ENCODE peak calls at places on chromosomes 11 and 22, in four cellular contexts. One of them, this sample, is unnamed. For H3K4me1, the result is how much of the 10 kb centered on the place peaks cover.

GRCh38 chr11:47326198-47326597 is 26.3 kb downstream of the MYBPC3 start:
- DNase-seq in IMR-90: no peak
- DNase-seq in mesendoderm: no peak
- DNase-seq in H1: no peak
- DNase-seq in this sample: no peak

GRCh38 chr11:61752117-61752924 is at the start of gene MYRF:
- DNase-seq in IMR-90: peak
- DNase-seq in H1: no peak
- DNase-seq in mesendoderm: peak
- DNase-seq in this sample: peak

GRCh38 chr11:63595296-63595695 is 18.9 kb downstream of the PLAAT3 start:
- DNase-seq in mesendoderm: no peak
- DNase-seq in IMR-90: peak
- DNase-seq in H1: no peak
- DNase-seq in this sample: no peak

GRCh38 chr22:28977481-28977971 is 84.1 kb downstream of the C22orf31 start:
- DNase-seq in H1: no peak
- DNase-seq in IMR-90: no peak
- DNase-seq in mesendoderm: no peak
- DNase-seq in this sample: no peak

GRCh38 chr11:77127674-77127968 is 425 bp upstream of the MYO7A start:
- DNase-seq in mesendoderm: peak
- DNase-seq in IMR-90: no peak
- DNase-seq in H1: no peak
- DNase-seq in this sample: no peak

GRCh38 chr11:69442012-69442806 is 39.3 kb upstream of the LINC01488 start:
- DNase-seq in mesendoderm: peak
- DNase-seq in IMR-90: no peak
- DNase-seq in H1: no peak
- DNase-seq in this sample: no peak

GRCh38 chr11:22203281-22203680 is 10.4 kb downstream of the ANO5 start:
- DNase-seq in mesendoderm: no peak
- DNase-seq in IMR-90: no peak
- DNase-seq in H1: no peak
- DNase-seq in this sample: no peak

GRCh38 chr11:61091373-61092279 is 10.7 kb upstream of the CD5 start:
- DNase-seq in H1: no peak
- DNase-seq in IMR-90: peak
- DNase-seq in mesendoderm: peak
- DNase-seq in this sample: no peak

GRCh38 chr22:25495286-25495685 is 69.2 kb upstream of the GRK3 start:
- DNase-seq in H1: no peak
- DNase-seq in mesendoderm: no peak
- DNase-seq in IMR-90: peak
- DNase-seq in this sample: no peak

GRCh38 chr11:95520765-95521542 is 268.6 kb downstream of the FAM76B start:
- DNase-seq in IMR-90: no peak
- DNase-seq in H1: no peak
- DNase-seq in mesendoderm: no peak
- DNase-seq in this sample: no peak

GRCh38 chr11:36352919-36353318 is 56.8 kb downstream of the PRR5L start:
- DNase-seq in mesendoderm: no peak
- DNase-seq in IMR-90: no peak
- DNase-seq in H1: no peak
- DNase-seq in this sample: no peak

GRCh38 chr11:2311456-2312201 is 9.8 kb downstream of the TSPAN32 start:
- DNase-seq in mesendoderm: no peak
- DNase-seq in H1: no peak
- DNase-seq in IMR-90: no peak
- DNase-seq in this sample: no peak

GRCh38 chr11:131609317-131609716 is 238.9 kb downstream of the NTM start:
- DNase-seq in IMR-90: peak
- DNase-seq in H1: no peak
- DNase-seq in mesendoderm: no peak
- DNase-seq in this sample: no peak

GRCh38 chr22:46044718-46045458 is 67.9 kb upstream of the WNT7B start:
- DNase-seq in mesendoderm: no peak
- DNase-seq in IMR-90: no peak
- DNase-seq in H1: no peak
- DNase-seq in this sample: no peak

GRCh38 chr11:46489668-46490560 is 98.3 kb upstream of the CHRM4 start:
- DNase-seq in IMR-90: peak
- DNase-seq in mesendoderm: peak
- DNase-seq in H1: peak
- DNase-seq in this sample: peak

GRCh38 chr11:10844364-10844763 is 13.5 kb downstream of the ZBED5 start:
- DNase-seq in H1: no peak
- DNase-seq in IMR-90: peak
- DNase-seq in mesendoderm: no peak
- DNase-seq in this sample: no peak

GRCh38 chr11:12397953-12398352 is 20.6 kb downstream of the PARVA start:
- DNase-seq in mesendoderm: peak
- DNase-seq in IMR-90: peak
- DNase-seq in H1: no peak
- DNase-seq in this sample: no peak

GRCh38 chr11:115652501-115652900 is 148.3 kb upstream of the CADM1 start:
- DNase-seq in H1: no peak
- DNase-seq in IMR-90: no peak
- DNase-seq in mesendoderm: no peak
- DNase-seq in this sample: no peak

GRCh38 chr11:116738975-116739374 is 33.8 kb downstream of the BUD13 start:
- DNase-seq in H1: no peak
- DNase-seq in IMR-90: no peak
- DNase-seq in mesendoderm: no peak
- DNase-seq in this sample: no peak

GRCh38 chr11:116736763-116737162 is 36.0 kb downstream of the BUD13 start:
- DNase-seq in IMR-90: no peak
- DNase-seq in H1: no peak
- DNase-seq in mesendoderm: peak
- DNase-seq in this sample: no peak

GRCh38 chr11:116740741-116741140 is 32.0 kb downstream of the BUD13 start:
- DNase-seq in IMR-90: no peak
- DNase-seq in mesendoderm: no peak
- DNase-seq in H1: no peak
- DNase-seq in this sample: no peak

GRCh38 chr11:116742104-116742503 is 30.7 kb downstream of the BUD13 start:
- DNase-seq in mesendoderm: peak
- DNase-seq in H1: no peak
- DNase-seq in IMR-90: peak
- DNase-seq in this sample: no peak
- H3K23ac ChIP-seq in mesendoderm: no peak
- H3K23ac ChIP-seq in H1: no peak
- H3K23ac ChIP-seq in IMR-90: no peak
- H3K23ac ChIP-seq in this sample: no peak

DNA sequence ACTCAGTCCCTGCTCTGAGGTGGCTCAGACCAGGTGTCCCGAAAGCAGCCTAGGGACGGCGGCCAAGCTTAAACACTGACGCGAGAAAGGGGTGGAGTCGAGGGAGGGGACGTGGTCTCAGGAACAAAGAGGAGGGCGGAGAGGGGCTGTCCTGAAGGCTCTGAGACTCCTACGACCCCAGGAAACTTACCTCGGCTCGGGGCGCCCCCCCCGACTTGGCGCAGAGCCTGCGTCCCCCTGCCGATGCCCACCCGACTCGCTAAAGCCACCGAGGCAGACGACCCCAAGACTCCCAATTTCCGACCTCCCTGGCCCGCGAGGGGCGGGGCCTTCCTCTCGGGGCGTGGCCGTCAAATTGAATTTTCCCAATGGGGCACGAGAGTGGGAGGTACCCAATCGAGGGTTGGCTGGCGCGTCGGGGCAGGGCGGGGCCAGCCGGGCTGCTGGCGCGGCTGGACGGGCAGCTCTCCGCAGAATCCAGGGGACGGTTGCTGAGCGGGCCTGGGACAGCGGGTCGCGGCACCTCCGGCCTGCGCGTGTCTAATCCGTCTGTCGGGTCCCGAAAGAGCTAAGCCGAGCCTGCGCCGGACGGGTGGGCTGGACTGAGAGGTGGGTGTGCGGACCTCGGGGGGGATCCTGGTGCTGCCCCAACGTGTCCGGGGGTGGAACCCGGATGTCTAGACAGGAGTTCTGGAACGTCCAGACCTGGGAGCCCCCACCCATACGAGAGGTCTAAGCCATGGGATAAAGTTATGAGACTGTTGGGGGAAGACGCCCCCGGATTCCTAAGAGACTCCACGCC is at the start of gene SMTN:
- DNase-seq in H1: peak
- DNase-seq in IMR-90: peak
- DNase-seq in mesendoderm: peak
- DNase-seq in this sample: peak
- H3K4me1 ChIP-seq in H1: under half
- H3K4me1 ChIP-seq in IMR-90: under half
- H3K4me1 ChIP-seq in mesendoderm: under half
- H3K4me1 ChIP-seq in this sample: under half

DNA sequence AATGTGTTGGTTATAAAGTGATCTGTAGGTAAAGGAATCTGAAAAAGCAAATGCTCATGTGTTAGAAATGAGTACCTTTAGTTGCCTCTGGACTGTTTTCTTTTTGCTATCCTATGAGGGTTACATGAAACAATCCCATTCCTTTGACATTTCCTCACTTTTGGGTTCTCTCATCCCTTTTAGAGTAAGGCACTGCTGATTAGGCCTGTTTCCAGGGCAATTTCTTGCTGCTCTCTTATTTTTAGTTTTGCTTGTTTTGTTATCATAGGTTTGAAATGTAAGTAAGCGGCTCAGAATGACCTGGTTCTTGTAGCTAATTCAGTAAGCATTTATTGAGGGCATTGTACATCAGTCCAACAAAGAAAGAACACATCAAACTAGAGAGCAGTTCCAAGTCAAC is 138.9 kb downstream of the DDX10 start:
- DNase-seq in IMR-90: peak
- DNase-seq in mesendoderm: no peak
- DNase-seq in H1: no peak
- DNase-seq in this sample: no peak
- H3K23ac ChIP-seq in IMR-90: no peak
- H3K23ac ChIP-seq in mesendoderm: no peak
- H3K23ac ChIP-seq in H1: no peak
- H3K23ac ChIP-seq in this sample: no peak

DNA sequence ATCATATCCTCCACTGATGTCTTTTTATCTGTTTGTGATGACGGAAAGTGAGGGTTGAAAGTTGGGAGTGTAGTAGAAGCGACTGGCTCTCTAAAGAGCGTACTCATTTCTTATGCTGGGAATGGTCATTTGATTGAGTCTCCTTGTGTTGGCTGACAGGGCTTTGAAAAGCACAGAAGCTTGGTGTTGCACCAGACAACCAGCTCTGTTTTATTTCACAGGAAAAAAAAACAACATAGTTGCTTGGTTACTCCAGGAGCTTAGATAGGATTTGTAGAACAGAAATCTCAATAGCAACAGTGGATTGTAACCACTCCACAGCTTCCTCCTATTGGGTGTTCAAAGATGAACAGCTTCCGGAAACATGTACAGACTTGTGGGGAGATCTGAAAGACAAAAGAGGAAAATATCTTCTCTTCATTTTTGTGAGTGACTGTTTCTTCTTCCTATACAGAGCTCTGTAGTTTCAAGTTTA is 2.7 kb downstream of the RBM14 start:
- DNase-seq in mesendoderm: peak
- DNase-seq in H1: no peak
- DNase-seq in IMR-90: peak
- DNase-seq in this sample: no peak
- H3K4me1 ChIP-seq in mesendoderm: under half
- H3K4me1 ChIP-seq in H1: under half
- H3K4me1 ChIP-seq in IMR-90: under half
- H3K4me1 ChIP-seq in this sample: under half

GRCh38 chr22:50416996-50417395 is 57.8 kb downstream of the SBF1 start:
- DNase-seq in mesendoderm: no peak
- DNase-seq in IMR-90: no peak
- DNase-seq in H1: no peak
- DNase-seq in this sample: no peak
- H3K23ac ChIP-seq in mesendoderm: no peak
- H3K23ac ChIP-seq in IMR-90: no peak
- H3K23ac ChIP-seq in H1: no peak
- H3K23ac ChIP-seq in this sample: no peak

GRCh38 chr11:71934213-71934612 is 5.4 kb downstream of the RNF121 start:
- DNase-seq in mesendoderm: no peak
- DNase-seq in IMR-90: no peak
- DNase-seq in H1: no peak
- DNase-seq in this sample: no peak
- H3K4me1 ChIP-seq in mesendoderm: under half
- H3K4me1 ChIP-seq in IMR-90: under half
- H3K4me1 ChIP-seq in H1: under half
- H3K4me1 ChIP-seq in this sample: under half

GRCh38 chr22:37103151-37103550 is 6.4 kb downstream of the TMPRSS6 start:
- DNase-seq in H1: no peak
- DNase-seq in mesendoderm: no peak
- DNase-seq in IMR-90: no peak
- DNase-seq in this sample: no peak

GRCh38 chr22:37101311-37102063 is 8.0 kb downstream of the TMPRSS6 start:
- DNase-seq in IMR-90: no peak
- DNase-seq in H1: no peak
- DNase-seq in mesendoderm: no peak
- DNase-seq in this sample: no peak

GRCh38 chr22:37095113-37095512 is 14.4 kb downstream of the TMPRSS6 start:
- DNase-seq in H1: no peak
- DNase-seq in IMR-90: no peak
- DNase-seq in mesendoderm: no peak
- DNase-seq in this sample: no peak

GRCh38 chr22:37100589-37101127 is 8.9 kb downstream of the TMPRSS6 start:
- DNase-seq in H1: no peak
- DNase-seq in mesendoderm: no peak
- DNase-seq in IMR-90: no peak
- DNase-seq in this sample: no peak

DNA sequence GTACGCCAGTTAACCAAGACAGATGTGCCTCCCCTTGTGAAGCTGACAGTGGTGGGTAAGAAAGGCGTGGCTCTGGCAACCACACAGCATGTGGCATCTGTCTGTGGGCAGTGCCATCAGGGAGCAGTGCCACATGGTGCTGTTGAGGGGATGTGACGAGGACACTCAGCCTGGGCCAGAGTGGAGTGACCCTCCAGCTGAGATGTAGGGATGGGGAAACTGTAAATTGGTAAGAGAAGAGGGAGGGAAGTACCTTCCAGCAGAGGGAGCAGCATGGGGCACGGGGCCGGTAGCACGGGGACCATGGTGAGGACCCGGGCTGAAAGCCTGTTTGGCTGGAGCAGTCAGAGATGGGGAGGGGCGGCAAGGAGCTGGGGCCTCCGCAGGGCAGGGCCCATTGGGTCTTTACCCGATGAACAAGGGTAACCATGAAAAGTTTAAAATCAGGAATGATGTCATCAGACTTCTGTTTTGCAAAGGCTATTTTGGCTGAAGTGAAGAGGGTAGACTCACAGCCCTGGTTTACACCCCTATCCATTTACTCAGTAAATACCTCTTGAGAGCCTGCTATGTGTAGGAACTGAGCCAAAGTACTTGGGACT is 10.4 kb downstream of the TMPRSS6 start:
- DNase-seq in IMR-90: no peak
- DNase-seq in H1: no peak
- DNase-seq in mesendoderm: peak
- DNase-seq in this sample: peak
- H3K23ac ChIP-seq in IMR-90: no peak
- H3K23ac ChIP-seq in H1: no peak
- H3K23ac ChIP-seq in mesendoderm: no peak
- H3K23ac ChIP-seq in this sample: no peak